ENCODE peak calls at places on chromosomes 1 and 21, in six cellular contexts. L, M, F, P, A and Q are unnamed samples.

GRCh38 chr1:28428012-28428411 is 58.5 kb downstream of the PHACTR4 start:
- DNase-seq in P (no peak), L (no peak), M (no peak), A (peak), F (no peak), Q (no peak)

GRCh38 chr1:89523597-89524368 is 846 bp upstream of the LRRC8B start:
- DNase-seq in L (peak), P (peak), A (peak), F (no peak), M (peak), Q (peak)

GRCh38 chr21:39251326-39251725 is 62.1 kb downstream of the BRWD1 start:
- DNase-seq in F (peak), P (peak), M (no peak), A (no peak), L (no peak), Q (peak)

GRCh38 chr1:223343692-223344091 is 20.3 kb downstream of the SUSD4 start:
- DNase-seq in A (no peak), F (no peak), P (no peak), M (no peak), L (no peak), Q (peak)

GRCh38 chr1:41802532-41803501 is 115.9 kb downstream of the HIVEP3 start:
- DNase-seq in L (no peak), A (peak), P (no peak), M (peak), F (peak), Q (peak)

GRCh38 chr21:44670642-44671432 is 4.1 kb upstream of the KRTAP12-2 start:
- DNase-seq in M (no peak), F (no peak), P (no peak), A (no peak), L (no peak), Q (no peak)

GRCh38 chr1:208201241-208201640 is 42.9 kb downstream of the PLXNA2 start:
- DNase-seq in P (peak), M (no peak), F (peak), L (peak), A (no peak), Q (peak)

GRCh38 chr21:43277481-43278351 is 108.9 kb downstream of the CRYAA start:
- DNase-seq in F (peak), M (peak), P (peak), A (no peak), L (no peak), Q (no peak)

GRCh38 chr1:30338765-30339164 is 384.6 kb downstream of the MATN1 start:
- DNase-seq in M (no peak), P (no peak), L (no peak), F (no peak), A (no peak), Q (no peak)

GRCh38 chr1:109397451-109398342 is at the start of gene SORT1:
- DNase-seq in L (peak), M (peak), F (peak), P (peak), A (peak), Q (peak)

GRCh38 chr1:2906105-2906504 is 104.6 kb upstream of the TTC34 start:
- DNase-seq in M (no peak), P (no peak), A (no peak), L (no peak), F (no peak), Q (no peak)

GRCh38 chr1:201655243-201655642 is 116.3 kb downstream of the NAV1 start:
- DNase-seq in P (peak), M (no peak), A (no peak), L (no peak), F (peak), Q (peak)

GRCh38 chr1:53025034-53025777 is 36.8 kb upstream of the PODN start:
- DNase-seq in F (peak), A (no peak), L (no peak), P (peak), M (no peak), Q (peak)

GRCh38 chr1:239912471-239912870 is 179.2 kb upstream of the FMN2 start:
- DNase-seq in L (no peak), P (no peak), F (peak), M (no peak), A (no peak), Q (peak)

GRCh38 chr1:214123061-214123784 is 135.4 kb downstream of the PROX1 start:
- DNase-seq in P (peak), A (peak), L (peak), F (peak), M (no peak), Q (peak)

GRCh38 chr1:108066808-108067207 is 101.8 kb upstream of the VAV3 start:
- DNase-seq in L (no peak), F (no peak), P (no peak), A (no peak), M (no peak), Q (no peak)

GRCh38 chr1:10210841-10211804 is 753 bp downstream of the KIF1B start:
- DNase-seq in A (peak), F (peak), M (peak), L (peak), P (peak), Q (peak)

GRCh38 chr1:24931481-24932221 is 1.6 kb upstream of the RUNX3 start:
- DNase-seq in L (no peak), P (no peak), F (no peak), A (no peak), M (no peak), Q (peak)

GRCh38 chr1:25621876-25622275 is 5.3 kb downstream of the MAN1C1 start:
- DNase-seq in P (no peak), F (no peak), A (peak), M (no peak), L (no peak), Q (no peak)

GRCh38 chr21:42703173-42703908 is 49.9 kb downstream of the PDE9A start:
- DNase-seq in M (no peak), F (no peak), P (no peak), L (no peak), A (no peak), Q (no peak)

GRCh38 chr1:65059930-65060538 is 88.0 kb upstream of the AK4 start:
- DNase-seq in M (no peak), L (peak), P (peak), F (peak), A (peak), Q (peak)

GRCh38 chr1:114607223-114607622 is 25.8 kb upstream of the BCAS2 start:
- DNase-seq in M (no peak), L (no peak), A (no peak), F (no peak), P (no peak), Q (no peak)

GRCh38 chr1:198387587-198387986 is 152.9 kb downstream of the ATP6V1G3 start:
- DNase-seq in F (peak), M (no peak), A (no peak), P (no peak), L (no peak), Q (peak)

GRCh38 chr1:56686171-56686570 is 41.1 kb downstream of the PRKAA2 start:
- DNase-seq in F (peak), M (no peak), P (no peak), A (no peak), L (no peak), Q (peak)

GRCh38 chr1:184790642-184791041 is 36.0 kb upstream of the EDEM3 start:
- DNase-seq in L (no peak), P (no peak), M (no peak), F (peak), A (no peak), Q (no peak)

GRCh38 chr1:27638805-27639204 is 3.8 kb upstream of the FGR start:
- DNase-seq in M (no peak), L (no peak), P (no peak), F (no peak), A (no peak), Q (no peak)

GRCh38 chr1:3869751-3870301 is 12.6 kb downstream of the DFFB start:
- DNase-seq in M (peak), L (no peak), F (no peak), P (peak), A (peak), Q (peak)

GRCh38 chr1:22652881-22653316 is at the start of gene C1QB:
- DNase-seq in P (no peak), A (no peak), L (no peak), F (no peak), M (peak), Q (no peak)

GRCh38 chr1:22652457-22652856 is 579 bp upstream of the C1QB start:
- DNase-seq in F (no peak), P (no peak), M (no peak), L (no peak), A (no peak), Q (no peak)

GRCh38 chr1:22653741-22654140 is 705 bp downstream of the C1QB start:
- DNase-seq in M (no peak), P (no peak), A (no peak), F (no peak), L (no peak), Q (no peak)

GRCh38 chr1:22658385-22659163 is 5.5 kb downstream of the C1QB start:
- DNase-seq in F (no peak), L (peak), A (no peak), P (no peak), M (no peak), Q (no peak)

GRCh38 chr1:22654692-22655091 is 1.7 kb downstream of the C1QB start:
- DNase-seq in F (no peak), A (no peak), L (peak), M (no peak), P (no peak), Q (no peak)
- TF ChIP-seq CTCF in F (no peak), A (peak), L (no peak), M (no peak), P (no peak), Q (no peak)

GRCh38 chr1:15950302-15950701 is 25.6 kb downstream of the ZBTB17 start:
- DNase-seq in L (no peak), A (peak), P (no peak), F (no peak), M (no peak), Q (no peak)
- H3K4me3 ChIP-seq in L (no peak), A (peak), P (no peak), F (no peak), M (peak), Q (no peak)

GRCh38 chr1:178396789-178397188 is 100.0 kb downstream of the CLEC20A start:
- DNase-seq in P (no peak), F (no peak), A (no peak), L (no peak), M (no peak), Q (no peak)
- TF ChIP-seq CTCF in P (no peak), F (no peak), A (no peak), L (no peak), M (no peak), Q (peak)

GRCh38 chr1:37930246-37931142 is 16.4 kb downstream of the INPP5B start:
- DNase-seq in A (peak), L (no peak), M (peak), P (peak), F (peak), Q (peak)
- H3K4me3 ChIP-seq in A (peak), L (peak), M (peak), P (peak), F (peak), Q (peak)

GRCh38 chr1:190615818-190616217 is 138.2 kb upstream of the BRINP3 start:
- DNase-seq in M (no peak), F (no peak), A (peak), P (no peak), L (no peak), Q (no peak)
- TF ChIP-seq CTCF in M (no peak), F (no peak), A (no peak), P (no peak), L (no peak), Q (no peak)

GRCh38 chr1:35708952-35709351 is 9.7 kb downstream of the C1orf216 start:
- DNase-seq in F (no peak), L (no peak), M (no peak), P (no peak), A (no peak), Q (no peak)
- H3K4me3 ChIP-seq in F (no peak), L (no peak), M (no peak), P (no peak), A (no peak), Q (no peak)

GRCh38 chr1:72938408-72938807 is 656.1 kb upstream of the NEGR1 start:
- DNase-seq in A (no peak), P (no peak), L (no peak), F (no peak), M (no peak), Q (no peak)

GRCh38 chr1:72936151-72936740 is 653.9 kb upstream of the NEGR1 start:
- DNase-seq in P (no peak), A (no peak), M (no peak), L (no peak), F (no peak), Q (no peak)

GRCh38 chr1:72937905-72938304 is 655.6 kb upstream of the NEGR1 start:
- DNase-seq in F (no peak), A (no peak), M (no peak), P (no peak), L (no peak), Q (no peak)

GRCh38 chr1:72932025-72932424 is 649.7 kb upstream of the NEGR1 start:
- DNase-seq in M (no peak), F (no peak), P (no peak), A (no peak), L (no peak), Q (no peak)

GRCh38 chr1:72936942-72937341 is 654.6 kb upstream of the NEGR1 start:
- DNase-seq in P (no peak), A (no peak), M (no peak), L (no peak), F (no peak), Q (no peak)
- TF ChIP-seq CTCF in P (no peak), A (no peak), M (no peak), L (no peak), F (no peak), Q (no peak)